ENCODE peak calls at places on chromosomes 5 and 9, in eight cellular contexts. One of them, this sample, is unnamed.

GRCh38 chr5:62077387-62077786 is 228.6 kb upstream of the KIF2A start:
- DNase-seq in naive thymus-derived CD8-positive, alpha-beta T cell: no peak
- DNase-seq in posterior cingulate gyrus: no peak
- DNase-seq in GM19239: no peak
- DNase-seq in GM03348: no peak
- DNase-seq in HEK293T: no peak
- DNase-seq in skeletal muscle cell: no peak
- DNase-seq in GM06990: no peak
- DNase-seq in this sample: no peak

GRCh38 chr5:25020454-25020853 is 375.7 kb upstream of the CDH10 start:
- DNase-seq in HEK293T: no peak
- DNase-seq in GM06990: no peak
- DNase-seq in naive thymus-derived CD8-positive, alpha-beta T cell: no peak
- DNase-seq in skeletal muscle cell: no peak
- DNase-seq in GM19239: no peak
- DNase-seq in posterior cingulate gyrus: no peak
- DNase-seq in GM03348: no peak
- DNase-seq in this sample: peak

GRCh38 chr9:111036946-111037743 is 1.1 kb downstream of the LPAR1 start:
- DNase-seq in GM03348: no peak
- DNase-seq in posterior cingulate gyrus: no peak
- DNase-seq in skeletal muscle cell: no peak
- DNase-seq in HEK293T: no peak
- DNase-seq in naive thymus-derived CD8-positive, alpha-beta T cell: no peak
- DNase-seq in GM06990: no peak
- DNase-seq in GM19239: no peak
- DNase-seq in this sample: no peak

GRCh38 chr5:152146566-152146965 is 221.9 kb upstream of the GLRA1 start:
- DNase-seq in skeletal muscle cell: no peak
- DNase-seq in posterior cingulate gyrus: no peak
- DNase-seq in HEK293T: no peak
- DNase-seq in GM19239: no peak
- DNase-seq in GM03348: no peak
- DNase-seq in naive thymus-derived CD8-positive, alpha-beta T cell: no peak
- DNase-seq in GM06990: no peak
- DNase-seq in this sample: no peak

GRCh38 chr9:98432134-98432533 is 176.7 kb upstream of the TBC1D2 start:
- DNase-seq in posterior cingulate gyrus: no peak
- DNase-seq in naive thymus-derived CD8-positive, alpha-beta T cell: no peak
- DNase-seq in HEK293T: no peak
- DNase-seq in skeletal muscle cell: no peak
- DNase-seq in GM03348: no peak
- DNase-seq in GM06990: no peak
- DNase-seq in GM19239: no peak
- DNase-seq in this sample: no peak

GRCh38 chr5:32223972-32224608 is 50.0 kb upstream of the GOLPH3 start:
- DNase-seq in GM06990: no peak
- DNase-seq in GM03348: peak
- DNase-seq in naive thymus-derived CD8-positive, alpha-beta T cell: no peak
- DNase-seq in posterior cingulate gyrus: no peak
- DNase-seq in skeletal muscle cell: peak
- DNase-seq in GM19239: no peak
- DNase-seq in HEK293T: no peak
- DNase-seq in this sample: peak

GRCh38 chr5:34447424-34447823 is 208.7 kb upstream of the RAI14 start:
- DNase-seq in HEK293T: no peak
- DNase-seq in GM06990: no peak
- DNase-seq in skeletal muscle cell: no peak
- DNase-seq in posterior cingulate gyrus: no peak
- DNase-seq in naive thymus-derived CD8-positive, alpha-beta T cell: no peak
- DNase-seq in GM03348: no peak
- DNase-seq in GM19239: no peak
- DNase-seq in this sample: no peak

GRCh38 chr5:40981420-40981819 is 72.1 kb downstream of the C7 start:
- DNase-seq in HEK293T: no peak
- DNase-seq in GM19239: no peak
- DNase-seq in GM06990: no peak
- DNase-seq in skeletal muscle cell: no peak
- DNase-seq in naive thymus-derived CD8-positive, alpha-beta T cell: no peak
- DNase-seq in posterior cingulate gyrus: no peak
- DNase-seq in GM03348: no peak
- DNase-seq in this sample: no peak

GRCh38 chr9:16154570-16155078 is 601.8 kb downstream of the CCDC171 start:
- DNase-seq in GM03348: peak
- DNase-seq in skeletal muscle cell: no peak
- DNase-seq in posterior cingulate gyrus: no peak
- DNase-seq in GM06990: peak
- DNase-seq in GM19239: no peak
- DNase-seq in naive thymus-derived CD8-positive, alpha-beta T cell: peak
- DNase-seq in HEK293T: peak
- DNase-seq in this sample: peak

GRCh38 chr9:134688231-134688630 is 46.6 kb downstream of the COL5A1 start:
- DNase-seq in GM06990: no peak
- DNase-seq in skeletal muscle cell: no peak
- DNase-seq in posterior cingulate gyrus: no peak
- DNase-seq in HEK293T: no peak
- DNase-seq in GM19239: no peak
- DNase-seq in naive thymus-derived CD8-positive, alpha-beta T cell: no peak
- DNase-seq in GM03348: no peak
- DNase-seq in this sample: no peak

GRCh38 chr9:29039258-29039657 is 1466.0 kb upstream of the C9orf72 start:
- DNase-seq in GM19239: no peak
- DNase-seq in HEK293T: no peak
- DNase-seq in GM03348: no peak
- DNase-seq in skeletal muscle cell: peak
- DNase-seq in posterior cingulate gyrus: no peak
- DNase-seq in GM06990: no peak
- DNase-seq in naive thymus-derived CD8-positive, alpha-beta T cell: no peak
- DNase-seq in this sample: no peak

GRCh38 chr9:82961504-82962125 is 101.3 kb downstream of the RASEF start:
- DNase-seq in skeletal muscle cell: peak
- DNase-seq in GM03348: peak
- DNase-seq in naive thymus-derived CD8-positive, alpha-beta T cell: no peak
- DNase-seq in GM19239: peak
- DNase-seq in HEK293T: peak
- DNase-seq in posterior cingulate gyrus: peak
- DNase-seq in GM06990: no peak
- DNase-seq in this sample: peak

GRCh38 chr5:83265318-83265717 is 188.0 kb downstream of the XRCC4 start:
- DNase-seq in naive thymus-derived CD8-positive, alpha-beta T cell: no peak
- DNase-seq in HEK293T: peak
- DNase-seq in skeletal muscle cell: no peak
- DNase-seq in GM03348: no peak
- DNase-seq in GM06990: no peak
- DNase-seq in GM19239: no peak
- DNase-seq in posterior cingulate gyrus: no peak
- DNase-seq in this sample: no peak

GRCh38 chr5:179293276-179293675 is 52.0 kb downstream of the ADAMTS2 start:
- DNase-seq in skeletal muscle cell: no peak
- DNase-seq in GM06990: no peak
- DNase-seq in HEK293T: no peak
- DNase-seq in GM19239: no peak
- DNase-seq in posterior cingulate gyrus: no peak
- DNase-seq in naive thymus-derived CD8-positive, alpha-beta T cell: no peak
- DNase-seq in GM03348: peak
- DNase-seq in this sample: no peak

GRCh38 chr9:99807276-99807852 is 14.3 kb upstream of the NR4A3 start:
- DNase-seq in skeletal muscle cell: no peak
- DNase-seq in HEK293T: peak
- DNase-seq in posterior cingulate gyrus: no peak
- DNase-seq in naive thymus-derived CD8-positive, alpha-beta T cell: peak
- DNase-seq in GM19239: no peak
- DNase-seq in GM06990: peak
- DNase-seq in GM03348: peak
- DNase-seq in this sample: peak

GRCh38 chr9:38687389-38687842 is 32.5 kb downstream of the FAM240B start:
- DNase-seq in GM19239: no peak
- DNase-seq in naive thymus-derived CD8-positive, alpha-beta T cell: no peak
- DNase-seq in posterior cingulate gyrus: no peak
- DNase-seq in HEK293T: no peak
- DNase-seq in GM06990: no peak
- DNase-seq in skeletal muscle cell: no peak
- DNase-seq in GM03348: no peak
- DNase-seq in this sample: peak